ENCODE peak calls at places on chromosomes 11 and 22, in eight cellular contexts. I is GM23338; L is transverse colon; J is colonic mucosa; B is HCT116; Q is thoracic aorta; N is lower lobe of right lung; O is CD8-positive, alpha-beta T cell. Y is an unnamed sample. For H3K4me1, the result is how much of the 10 kb centered on the place peaks cover.

GRCh38 chr11:95720219-95720618 is 69.4 kb downstream of the FAM76B start:
- DNase-seq in L (no peak), J (no peak), B (no peak), N (no peak), O (no peak), Q (no peak), I (no peak), Y (no peak)

GRCh38 chr11:63619967-63620366 is 5.7 kb upstream of the PLAAT3 start:
- DNase-seq in Q (no peak), O (no peak), J (no peak), N (no peak), L (no peak), B (no peak), I (no peak), Y (no peak)

GRCh38 chr11:18005376-18006129 is 7.3 kb downstream of the SERGEF start:
- DNase-seq in N (no peak), B (no peak), I (no peak), J (no peak), O (no peak), Q (no peak), L (no peak), Y (no peak)

GRCh38 chr11:64224151-64224890 is 1.7 kb downstream of the TRPT1 start:
- DNase-seq in B (no peak), N (no peak), Q (no peak), L (no peak), I (no peak), J (no peak), O (no peak), Y (peak)

GRCh38 chr11:79013509-79013908 is 427.3 kb downstream of the TENM4 start:
- DNase-seq in N (no peak), B (no peak), J (no peak), Q (no peak), O (no peak), I (no peak), L (no peak), Y (no peak)

GRCh38 chr11:38448284-38448683 is 1850.2 kb upstream of the RAG2 start:
- DNase-seq in O (no peak), L (no peak), B (no peak), J (no peak), I (no peak), Q (no peak), N (no peak), Y (no peak)

GRCh38 chr22:37021710-37022482 is 2.4 kb downstream of the MPST start:
- DNase-seq in O (peak), I (peak), Q (no peak), J (no peak), L (peak), B (peak), N (peak), Y (peak)

GRCh38 chr22:45934659-45935341 is 42.2 kb downstream of the WNT7B start:
- DNase-seq in L (no peak), O (no peak), I (no peak), Q (peak), B (peak), J (no peak), N (no peak), Y (no peak)

GRCh38 chr11:7651140-7651551 is 22.2 kb downstream of the CYB5R2 start:
- DNase-seq in J (no peak), Q (no peak), O (no peak), B (no peak), N (no peak), L (no peak), I (no peak), Y (no peak)

GRCh38 chr11:118264568-118265470 is 722 bp upstream of the MPZL2 start:
- DNase-seq in J (peak), L (no peak), N (no peak), I (peak), O (no peak), B (no peak), Q (no peak), Y (no peak)
- H3K4me3 ChIP-seq in J (peak), L (peak), N (peak), I (peak), O (no peak), B (peak), Q (peak), Y (peak)

GRCh38 chr11:14075679-14076078 is 113.2 kb downstream of the SPON1 start:
- DNase-seq in O (no peak), L (no peak), B (no peak), J (no peak), I (no peak), N (no peak), Q (no peak), Y (no peak)

GRCh38 chr11:14075118-14075601 is 112.6 kb downstream of the SPON1 start:
- DNase-seq in J (no peak), I (peak), Q (no peak), N (no peak), B (no peak), L (no peak), O (peak), Y (no peak)

GRCh38 chr11:14081541-14082211 is 119.2 kb downstream of the SPON1 start:
- DNase-seq in I (no peak), B (no peak), J (no peak), L (no peak), O (no peak), N (no peak), Q (no peak), Y (no peak)

GRCh38 chr11:14082338-14082737 is 119.8 kb downstream of the SPON1 start:
- DNase-seq in N (no peak), O (no peak), I (no peak), B (no peak), L (no peak), Q (no peak), J (no peak), Y (no peak)

GRCh38 chr11:14078941-14079522 is 116.5 kb downstream of the SPON1 start:
- DNase-seq in J (no peak), Q (no peak), L (no peak), B (no peak), N (no peak), I (no peak), O (no peak), Y (no peak)
- H3K4me1 ChIP-seq in J (under half), Q (under half), L (under half), B (under half), N (under half), I (under half), O (half or more), Y (under half)

DNA sequence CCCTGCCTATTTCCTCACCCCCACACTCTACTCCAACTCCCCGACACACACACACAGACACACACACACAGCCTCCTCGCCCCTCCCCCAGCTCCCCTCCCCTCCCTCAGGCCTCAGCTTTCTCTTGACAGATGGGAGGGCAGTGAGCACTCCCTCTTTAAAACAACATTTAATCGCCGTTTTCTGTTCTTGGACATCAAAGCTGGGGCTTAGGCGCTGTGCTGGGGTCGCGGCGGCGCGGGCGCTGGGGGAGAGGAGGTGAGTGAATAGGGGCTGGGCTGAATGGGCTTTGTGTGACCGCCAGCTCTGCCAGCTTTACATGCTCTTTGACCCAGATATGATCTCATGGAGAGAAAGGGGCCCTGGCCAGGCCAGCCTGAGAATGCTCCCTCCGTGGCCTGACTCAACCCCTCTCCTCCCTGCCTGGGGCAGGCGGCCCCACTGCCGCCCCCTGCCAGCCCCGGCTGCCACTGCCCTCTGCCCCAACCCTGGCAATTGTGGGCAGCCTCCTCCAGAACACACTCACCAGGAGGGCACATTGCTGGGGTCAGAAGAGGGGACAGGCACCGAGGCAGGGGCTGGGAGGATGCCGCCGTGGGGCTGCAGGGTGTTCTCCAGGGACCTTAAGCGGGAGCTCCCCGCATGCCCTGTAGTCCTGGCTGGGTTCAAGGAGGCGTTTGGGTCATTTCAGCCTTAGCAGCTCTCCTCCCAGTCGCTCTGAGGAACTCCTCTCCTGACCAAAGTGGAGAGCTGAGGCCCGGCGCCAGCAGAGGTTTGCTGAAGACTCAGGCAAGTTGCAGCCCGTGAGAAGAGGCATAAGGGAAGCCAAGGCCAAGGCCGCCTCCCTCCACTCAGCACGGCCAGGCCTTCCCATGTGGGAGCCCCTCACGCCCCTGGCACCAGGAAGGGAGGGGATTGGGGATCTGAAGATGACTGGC is 38.3 kb upstream of the NNMT start:
- DNase-seq in L (no peak), B (no peak), J (no peak), O (no peak), N (peak), I (peak), Q (no peak), Y (no peak)
- H3K4me3 ChIP-seq in L (no peak), B (no peak), J (no peak), O (no peak), N (peak), I (no peak), Q (peak), Y (no peak)

DNA sequence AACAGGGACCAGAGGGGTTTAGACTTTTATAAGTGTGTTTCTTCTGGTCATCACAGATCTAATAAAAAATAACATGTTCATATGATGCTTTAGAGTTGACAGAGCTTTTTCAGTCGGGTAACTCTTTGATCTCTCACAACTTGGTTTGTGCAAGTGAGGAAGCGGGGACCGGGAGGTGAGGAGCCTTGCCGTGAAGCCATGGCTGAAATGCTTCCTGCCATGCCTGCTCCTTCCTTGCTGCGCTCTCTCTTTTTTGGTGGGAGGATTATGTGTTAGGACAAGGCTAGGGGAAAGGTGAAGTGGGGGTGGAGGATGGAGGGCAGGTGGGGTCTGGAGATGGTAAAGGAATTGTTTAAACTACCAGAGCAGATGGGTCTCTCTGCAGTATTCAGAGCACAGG is 23.8 kb downstream of the TEAD1 start:
- DNase-seq in I (peak), Q (no peak), L (no peak), N (no peak), J (no peak), B (no peak), O (no peak), Y (no peak)
- H3K4me1 ChIP-seq in I (half or more), Q (under half), L (under half), N (half or more), J (under half), B (half or more), O (under half), Y (under half)

GRCh38 chr22:29074276-29074625 is 1.4 kb downstream of the KREMEN1 start:
- DNase-seq in L (no peak), Q (no peak), N (no peak), I (peak), J (peak), B (no peak), O (no peak), Y (no peak)
- H3K4me3 ChIP-seq in L (peak), Q (peak), N (peak), I (peak), J (peak), B (peak), O (no peak), Y (peak)

GRCh38 chr22:25176799-25177198 is 22.9 kb upstream of the CRYBB3 start:
- DNase-seq in Q (no peak), B (no peak), N (no peak), O (no peak), L (no peak), J (no peak), I (no peak), Y (no peak)

GRCh38 chr22:25174888-25175411 is 24.7 kb upstream of the CRYBB3 start:
- DNase-seq in N (no peak), J (no peak), I (no peak), Q (no peak), O (no peak), B (no peak), L (no peak), Y (no peak)

GRCh38 chr22:25177226-25177625 is 22.4 kb upstream of the CRYBB3 start:
- DNase-seq in I (no peak), O (no peak), B (no peak), Q (no peak), N (no peak), L (no peak), J (no peak), Y (no peak)

GRCh38 chr22:25177895-25178294 is 21.8 kb upstream of the CRYBB3 start:
- DNase-seq in L (no peak), O (no peak), J (no peak), Q (no peak), B (no peak), I (no peak), N (no peak), Y (no peak)

GRCh38 chr22:25176175-25176574 is 23.5 kb upstream of the CRYBB3 start:
- DNase-seq in L (no peak), I (no peak), N (no peak), O (no peak), Q (no peak), B (no peak), J (no peak), Y (no peak)
- H3K4me1 ChIP-seq in L (under half), I (under half), N (under half), O (under half), Q (under half), B (under half), J (under half), Y (under half)